ENCODE peak calls at places on chromosomes 4 and X, in eight cellular contexts. One of them, this sample, is unnamed.

GRCh38 chrX:117511379-117511778 is 605.2 kb downstream of the KLHL13 start:
- DNase-seq in dorsolateral prefrontal cortex: no peak
- DNase-seq in GM10248: no peak
- DNase-seq in heart left ventricle: no peak
- DNase-seq in NCI-H1092: no peak
- DNase-seq in IMR-90: no peak
- DNase-seq in activated naive CD4-positive, alpha-beta T cell: no peak
- DNase-seq in H54: no peak
- DNase-seq in this sample: no peak

GRCh38 chr4:112075129-112075753 is 70.0 kb upstream of the FAM241A start:
- DNase-seq in H54: peak
- DNase-seq in GM10248: peak
- DNase-seq in IMR-90: peak
- DNase-seq in dorsolateral prefrontal cortex: no peak
- DNase-seq in activated naive CD4-positive, alpha-beta T cell: no peak
- DNase-seq in NCI-H1092: no peak
- DNase-seq in heart left ventricle: no peak
- DNase-seq in this sample: peak

GRCh38 chr4:25160714-25161598 is 707 bp upstream of the SEPSECS start:
- DNase-seq in activated naive CD4-positive, alpha-beta T cell: no peak
- DNase-seq in IMR-90: no peak
- DNase-seq in NCI-H1092: no peak
- DNase-seq in GM10248: no peak
- DNase-seq in H54: no peak
- DNase-seq in heart left ventricle: no peak
- DNase-seq in dorsolateral prefrontal cortex: no peak
- DNase-seq in this sample: no peak

GRCh38 chr4:157363366-157363765 is 142.8 kb downstream of the GRIA2 start:
- DNase-seq in IMR-90: no peak
- DNase-seq in activated naive CD4-positive, alpha-beta T cell: no peak
- DNase-seq in dorsolateral prefrontal cortex: no peak
- DNase-seq in GM10248: no peak
- DNase-seq in H54: no peak
- DNase-seq in NCI-H1092: no peak
- DNase-seq in heart left ventricle: no peak
- DNase-seq in this sample: no peak

GRCh38 chr4:129362685-129363274 is 266.8 kb downstream of the C4orf33 start:
- DNase-seq in H54: peak
- DNase-seq in dorsolateral prefrontal cortex: no peak
- DNase-seq in heart left ventricle: peak
- DNase-seq in activated naive CD4-positive, alpha-beta T cell: peak
- DNase-seq in GM10248: peak
- DNase-seq in NCI-H1092: peak
- DNase-seq in IMR-90: peak
- DNase-seq in this sample: peak

GRCh38 chrX:17375631-17376380 is 806 bp downstream of the NHS start:
- DNase-seq in H54: no peak
- DNase-seq in dorsolateral prefrontal cortex: peak
- DNase-seq in NCI-H1092: peak
- DNase-seq in heart left ventricle: peak
- DNase-seq in IMR-90: peak
- DNase-seq in GM10248: no peak
- DNase-seq in activated naive CD4-positive, alpha-beta T cell: no peak
- DNase-seq in this sample: no peak

GRCh38 chr4:109989044-109989443 is 76.4 kb downstream of the EGF start:
- DNase-seq in dorsolateral prefrontal cortex: no peak
- DNase-seq in activated naive CD4-positive, alpha-beta T cell: no peak
- DNase-seq in GM10248: no peak
- DNase-seq in heart left ventricle: no peak
- DNase-seq in H54: no peak
- DNase-seq in IMR-90: no peak
- DNase-seq in NCI-H1092: no peak
- DNase-seq in this sample: no peak

GRCh38 chr4:40924096-40924792 is 174.5 kb downstream of the NSUN7 start:
- DNase-seq in H54: no peak
- DNase-seq in IMR-90: peak
- DNase-seq in heart left ventricle: peak
- DNase-seq in NCI-H1092: peak
- DNase-seq in GM10248: peak
- DNase-seq in activated naive CD4-positive, alpha-beta T cell: peak
- DNase-seq in dorsolateral prefrontal cortex: peak
- DNase-seq in this sample: peak

GRCh38 chrX:108437789-108438623 is at the start of gene COL4A6:
- DNase-seq in activated naive CD4-positive, alpha-beta T cell: no peak
- DNase-seq in GM10248: no peak
- DNase-seq in dorsolateral prefrontal cortex: no peak
- DNase-seq in IMR-90: no peak
- DNase-seq in heart left ventricle: peak
- DNase-seq in NCI-H1092: no peak
- DNase-seq in H54: peak
- DNase-seq in this sample: no peak

GRCh38 chr4:47551682-47552081 is 66.6 kb downstream of the ATP10D start:
- DNase-seq in NCI-H1092: no peak
- DNase-seq in IMR-90: peak
- DNase-seq in GM10248: no peak
- DNase-seq in H54: no peak
- DNase-seq in activated naive CD4-positive, alpha-beta T cell: no peak
- DNase-seq in heart left ventricle: no peak
- DNase-seq in dorsolateral prefrontal cortex: no peak
- DNase-seq in this sample: no peak

GRCh38 chrX:39427492-39428289 is 626.4 kb downstream of the MID1IP1 start:
- DNase-seq in H54: no peak
- DNase-seq in GM10248: no peak
- DNase-seq in dorsolateral prefrontal cortex: no peak
- DNase-seq in heart left ventricle: no peak
- DNase-seq in activated naive CD4-positive, alpha-beta T cell: no peak
- DNase-seq in NCI-H1092: no peak
- DNase-seq in IMR-90: peak
- DNase-seq in this sample: no peak

GRCh38 chr4:102569200-102569599 is 68.0 kb downstream of the NFKB1 start:
- DNase-seq in activated naive CD4-positive, alpha-beta T cell: no peak
- DNase-seq in heart left ventricle: no peak
- DNase-seq in dorsolateral prefrontal cortex: no peak
- DNase-seq in NCI-H1092: no peak
- DNase-seq in GM10248: no peak
- DNase-seq in H54: no peak
- DNase-seq in IMR-90: peak
- DNase-seq in this sample: no peak

This sample was measured in SJCRH30.